ENCODE peak calls at places on chromosome 12, in seven cellular contexts. K, U, H, I, R, C and D are unnamed samples.

GRCh38 chr12:80056845-80057244 is 42.5 kb upstream of the OTOGL start:
- DNase-seq in H (no peak), U (no peak), K (no peak), R (no peak), C (no peak), I (no peak), D (peak)

GRCh38 chr12:112122823-112123690 is 2.3 kb upstream of the TRAFD1 start:
- DNase-seq in I (peak), U (peak), H (no peak), R (peak), C (no peak), K (no peak), D (no peak)

GRCh38 chr12:111597731-111598636 is 1.1 kb downstream of the ATXN2 start:
- DNase-seq in I (peak), H (peak), K (peak), U (no peak), R (peak), C (peak), D (peak)

GRCh38 chr12:53065470-53065869 is 13.7 kb downstream of the SPRYD3 start:
- DNase-seq in I (no peak), U (no peak), R (no peak), H (no peak), K (no peak), C (peak), D (peak)

GRCh38 chr12:113242018-113242418 is 20.8 kb downstream of the TPCN1 start:
- DNase-seq in H (no peak), K (no peak), I (no peak), C (peak), U (no peak), R (no peak), D (no peak)

GRCh38 chr12:115966376-115966775 is 311.1 kb downstream of the MED13L start:
- DNase-seq in U (no peak), I (no peak), R (no peak), K (no peak), C (no peak), H (no peak), D (no peak)

GRCh38 chr12:89901906-89902648 is 193.4 kb upstream of the ATP2B1 start:
- DNase-seq in H (no peak), C (no peak), U (no peak), I (no peak), K (no peak), R (no peak), D (no peak)

GRCh38 chr12:7134371-7135166 is 4.4 kb downstream of the CLSTN3 start:
- DNase-seq in R (no peak), U (no peak), C (no peak), K (no peak), I (no peak), H (no peak), D (no peak)

GRCh38 chr12:132579747-132580146 is 30.6 kb downstream of the LRCOL1 start:
- DNase-seq in R (no peak), C (no peak), H (no peak), I (no peak), U (no peak), K (no peak), D (no peak)

GRCh38 chr12:66241061-66242043 is 52.3 kb downstream of the IRAK3 start:
- DNase-seq in H (no peak), C (no peak), U (peak), K (no peak), R (no peak), I (peak), D (no peak)

GRCh38 chr12:39803151-39803550 is 183.5 kb upstream of the ABCD2 start:
- DNase-seq in H (no peak), I (no peak), K (no peak), U (no peak), C (no peak), R (no peak), D (no peak)

GRCh38 chr12:1932264-1932777 is 13.9 kb upstream of the CACNA2D4 start:
- DNase-seq in K (peak), C (no peak), R (peak), I (peak), H (no peak), U (no peak), D (peak)

GRCh38 chr12:100688451-100688864 is 106.1 kb upstream of the ANO4 start:
- DNase-seq in C (no peak), U (no peak), K (no peak), R (no peak), H (peak), I (no peak), D (no peak)

GRCh38 chr12:92955997-92956663 is 27.0 kb upstream of the EEA1 start:
- DNase-seq in U (peak), R (no peak), K (no peak), C (no peak), I (no peak), H (no peak), D (no peak)

GRCh38 chr12:93176166-93176565 is 201.6 kb upstream of the NUDT4 start:
- DNase-seq in K (no peak), U (peak), R (no peak), C (no peak), I (peak), H (no peak), D (no peak)

GRCh38 chr12:12470751-12471300 is 91.8 kb downstream of the DUSP16 start:
- DNase-seq in C (no peak), I (no peak), R (no peak), K (no peak), H (no peak), U (no peak), D (no peak)

GRCh38 chr12:100987552-100988277 is 193.1 kb downstream of the ANO4 start:
- DNase-seq in U (peak), K (no peak), R (no peak), C (no peak), I (no peak), H (peak), D (no peak)